ENCODE peak calls at places on chromosomes 12 and 14, in four cellular contexts. A is heart right ventricle, L is adrenal gland, Z is OCI-LY7. P is an unnamed sample.

GRCh38 chr14:106185837-106186233 is 659.5 kb downstream of the TMEM121 start:
- DNase-seq in A (no peak), L (no peak), Z (peak; percentile 87), P (no peak)

GRCh38 chr14:62694075-62694474 is 351.2 kb downstream of the KCNH5 start:
- DNase-seq in A (no peak), L (no peak), Z (no peak), P (peak; percentile 85)

GRCh38 chr12:81835783-81836182 is 76.6 kb upstream of the PPFIA2 start:
- DNase-seq in A (no peak), L (no peak), Z (no peak), P (no peak)

GRCh38 chr12:124564232-124564958 is 3.0 kb downstream of the NCOR2 start:
- DNase-seq in A (no peak), L (no peak), Z (peak; percentile 22), P (no peak)

GRCh38 chr14:33876274-33876673 is 74.6 kb downstream of the EGLN3 start:
- DNase-seq in A (no peak), L (no peak), Z (no peak), P (no peak)

GRCh38 chr14:105582639-105583038 is 56.3 kb downstream of the TMEM121 start:
- DNase-seq in A (no peak), L (no peak), Z (peak; percentile 52), P (no peak)

GRCh38 chr12:13250416-13250815 is 53.9 kb downstream of the EMP1 start:
- DNase-seq in A (no peak), L (no peak), Z (no peak), P (peak; percentile 21)

GRCh38 chr14:92456215-92457017 is 57.2 kb upstream of the RIN3 start:
- DNase-seq in A (peak; percentile 70), L (peak; percentile 50), Z (peak; percentile 57), P (peak; percentile 27)

GRCh38 chr12:120142231-120142877 is 25.8 kb upstream of the RAB35 start:
- DNase-seq in A (no peak), L (no peak), Z (no peak), P (no peak)

GRCh38 chr14:36767603-36768281 is 106.1 kb downstream of the PAX9 start:
- DNase-seq in A (no peak), L (no peak), Z (no peak), P (no peak)

DNA sequence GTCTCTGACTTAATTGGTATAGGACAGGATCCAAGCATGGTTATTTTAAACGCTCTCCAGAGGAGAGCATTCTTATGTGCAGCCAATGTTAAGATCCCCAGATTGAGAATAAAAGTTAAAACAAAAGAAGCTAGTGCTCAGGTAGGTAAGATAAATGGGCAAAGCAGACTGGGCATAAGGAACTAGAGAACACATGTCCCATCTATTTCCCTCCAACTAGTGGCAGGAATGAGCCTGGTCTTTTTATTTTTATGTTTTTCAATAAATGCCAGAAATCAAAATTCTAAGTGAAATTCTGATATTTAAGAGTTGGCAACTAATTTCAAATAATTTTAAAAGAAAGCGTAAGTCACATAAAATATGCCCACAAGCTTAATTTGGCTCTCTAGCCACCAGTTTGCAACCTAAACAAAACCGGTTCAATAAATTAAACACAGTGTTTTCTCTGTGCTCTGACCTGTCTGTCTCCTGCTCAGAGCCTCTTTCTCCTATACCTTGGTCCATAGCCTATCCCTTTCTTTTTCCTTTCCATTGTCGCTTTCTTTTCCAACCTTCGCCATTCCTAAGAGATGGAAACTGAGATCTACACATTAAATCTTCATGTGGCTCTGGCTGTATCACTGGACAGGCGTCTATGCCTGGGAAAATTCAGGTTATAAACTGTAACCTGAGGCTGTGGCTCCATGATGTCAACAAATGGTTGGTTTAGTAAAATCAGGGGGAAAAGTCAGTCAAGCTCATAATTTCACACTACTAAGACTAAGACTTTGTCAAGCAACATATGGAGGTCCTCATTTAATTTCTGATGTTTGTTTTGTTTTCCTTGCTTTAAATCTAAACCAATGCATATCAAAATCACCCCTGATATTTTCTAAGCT is 5.5 kb downstream of the SLC38A1 start:
- DNase-seq in A (no peak), L (no peak), Z (no peak), P (no peak)
- TF ChIP-seq CTCF in A (peak; percentile 37), L (no peak), Z (peak; percentile 22), P (peak; percentile 45)

GRCh38 chr14:65255029-65255545 is 152.8 kb upstream of the MAX start:
- DNase-seq in A (no peak), L (no peak), Z (no peak), P (no peak)

GRCh38 chr14:65249471-65250161 is 147.3 kb upstream of the MAX start:
- DNase-seq in A (no peak), L (no peak), Z (no peak), P (no peak)

GRCh38 chr14:65252471-65253255 is 150.3 kb upstream of the MAX start:
- DNase-seq in A (no peak), L (peak; percentile 25), Z (peak; percentile 64), P (no peak)

GRCh38 chr14:65250162-65250495 is 147.8 kb upstream of the MAX start:
- DNase-seq in A (no peak), L (no peak), Z (no peak), P (no peak)

DNA sequence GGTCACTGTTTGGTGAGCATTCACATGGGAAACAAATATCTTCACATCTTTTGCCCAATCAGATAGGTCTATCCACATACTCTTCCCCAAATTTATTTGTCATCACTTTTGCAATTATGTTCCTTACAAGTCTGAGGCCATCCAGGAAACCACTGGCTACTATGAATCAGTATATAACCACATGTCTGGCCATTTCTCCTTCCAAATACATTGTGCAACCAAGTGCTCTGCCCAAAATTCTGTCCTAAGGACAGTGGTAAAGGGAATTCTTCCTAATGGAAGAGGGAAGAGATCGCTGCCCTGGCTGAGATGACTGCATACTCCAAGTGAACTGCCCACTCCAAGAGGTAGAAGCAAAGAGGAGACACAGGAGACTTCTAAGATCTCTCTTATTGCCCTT is 148.9 kb upstream of the MAX start:
- DNase-seq in A (no peak), L (no peak), Z (no peak), P (no peak)
- H3K4me3 ChIP-seq in A (no peak overlapping the region), L (no peak overlapping the region), Z (no peak overlapping the region), P (no peak overlapping the region)

GRCh38 chr12:27936196-27936595 is 36.3 kb downstream of the PTHLH start:
- DNase-seq in A (no peak), L (no peak), Z (no peak), P (no peak)
- TF ChIP-seq CTCF in A (no peak), L (no peak), Z (no peak), P (peak; percentile 9)

GRCh38 chr12:6946033-6946919 is 2.5 kb downstream of the C12orf57 start:
- DNase-seq in A (no peak), L (peak; percentile 86), Z (peak; percentile 80), P (no peak)
- H3K4me3 ChIP-seq in A (peak overlapping the region; percentile 7), L (peak overlapping the region; percentile 60), Z (peak overlapping the region; percentile 73), P (peak overlapping the region; percentile 57)

GRCh38 chr12:43957732-43958131 is 121.9 kb downstream of the TMEM117 start:
- DNase-seq in A (peak; percentile 12), L (peak; percentile 33), Z (peak; percentile 46), P (no peak)
- TF ChIP-seq CTCF in A (peak; percentile 63), L (peak; percentile 67), Z (peak; percentile 79), P (peak; percentile 56)

GRCh38 chr12:45217846-45218245 is 2.0 kb downstream of the ANO6 start:
- DNase-seq in A (no peak), L (no peak), Z (no peak), P (no peak)
- H3K4me3 ChIP-seq in A (peak overlapping the region; percentile 81), L (peak overlapping the region; percentile 73), Z (peak overlapping the region; percentile 90), P (peak overlapping the region; percentile 85)

DNA sequence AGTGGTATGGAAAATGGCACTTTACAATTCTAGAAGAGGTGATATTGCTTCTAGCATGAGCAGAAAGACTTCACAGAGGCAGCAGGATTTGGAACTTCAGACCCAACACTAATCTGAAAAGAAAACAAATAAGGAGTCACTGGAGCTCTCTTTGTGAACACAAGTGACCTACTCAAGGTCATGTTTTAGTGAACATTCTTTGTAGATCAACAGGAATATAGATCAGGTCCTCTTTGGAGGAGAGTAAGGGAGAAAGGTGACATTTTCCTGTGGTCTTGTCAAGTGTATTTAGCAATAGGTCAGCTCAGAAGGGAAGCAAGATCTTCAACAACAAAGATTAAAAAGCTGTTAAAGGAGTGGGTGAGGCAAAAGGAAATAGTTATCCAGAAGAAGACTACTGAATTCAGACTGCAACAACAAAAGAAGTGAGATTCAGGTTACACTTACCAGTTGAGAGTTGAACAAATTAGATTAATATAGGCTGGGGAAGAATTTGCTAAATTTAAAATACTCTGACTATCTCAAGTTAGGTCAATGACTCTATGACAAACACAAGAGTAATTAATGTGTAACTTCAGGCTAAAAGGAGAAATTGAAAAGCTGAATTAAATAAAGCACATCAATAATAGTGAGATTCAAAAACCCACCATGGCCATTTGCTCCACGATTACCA is 528.2 kb downstream of the RPS29 start:
- DNase-seq in A (no peak), L (no peak), Z (no peak), P (no peak)
- TF ChIP-seq CTCF in A (no peak), L (no peak), Z (no peak), P (no peak)

GRCh38 chr12:104485651-104486341 is 29.0 kb downstream of the CHST11 start:
- DNase-seq in A (no peak), L (no peak), Z (peak; percentile 78), P (no peak)
- H3K4me3 ChIP-seq in A (no peak overlapping the region), L (no peak overlapping the region), Z (peak overlapping the region; percentile 24), P (no peak overlapping the region)

P was measured in retinal pigment epithelial cell.